ENCODE peak calls at places on chromosome X, in eight cellular contexts. O is suprapubic skin, C is sigmoid colon, M is left ventricle myocardium inferior, X is PC-9, V is cardiac muscle cell, H is dorsolateral prefrontal cortex, E is PC-3. P is an unnamed sample. For H3K27me3, the result is how much of the 10 kb centered on the place peaks cover.

GRCh38 chrX:68693481-68694410 is 46.3 kb downstream of the STARD8 start:
- DNase-seq in O (peak), V (peak), X (peak), M (peak), E (peak), C (peak), H (peak), P (no peak)

GRCh38 chrX:39905475-39905889 is 192.3 kb downstream of the BCOR start:
- DNase-seq in H (no peak), V (peak), C (peak), M (no peak), O (no peak), X (no peak), E (peak), P (no peak)

GRCh38 chrX:15269618-15270521 is at the start of gene ASB9:
- DNase-seq in H (no peak), X (peak), V (peak), M (no peak), C (no peak), E (peak), O (peak), P (no peak)

GRCh38 chrX:63657821-63658220 is 127.2 kb downstream of the ARHGEF9 start:
- DNase-seq in C (no peak), O (no peak), V (peak), H (no peak), E (peak), M (peak), X (peak), P (peak)

GRCh38 chrX:22095306-22095705 is 63.2 kb downstream of the PHEX start:
- DNase-seq in O (peak), E (no peak), H (no peak), V (peak), M (peak), C (peak), X (no peak), P (no peak)

GRCh38 chrX:18828832-18829404 is 121.5 kb downstream of the PPEF1 start:
- DNase-seq in C (no peak), E (peak), V (peak), X (no peak), O (no peak), M (no peak), H (no peak), P (no peak)

GRCh38 chrX:136321532-136321931 is 20.8 kb downstream of the ADGRG4 start:
- DNase-seq in X (no peak), H (no peak), M (no peak), C (no peak), O (no peak), E (no peak), V (no peak), P (no peak)

GRCh38 chrX:21493226-21493850 is 119.1 kb downstream of the CNKSR2 start:
- DNase-seq in X (no peak), H (no peak), C (no peak), M (no peak), E (peak), V (no peak), O (no peak), P (no peak)

GRCh38 chrX:136028383-136028984 is 43.2 kb downstream of the SLC9A6 start:
- DNase-seq in M (no peak), V (peak), E (peak), O (no peak), X (no peak), H (no peak), C (no peak), P (no peak)

GRCh38 chrX:48043056-48043455 is 28.4 kb downstream of the ZNF630 start:
- DNase-seq in V (peak), O (no peak), C (no peak), M (no peak), E (no peak), X (no peak), H (no peak), P (no peak)

GRCh38 chrX:113828470-113828869 is 755.4 kb upstream of the HTR2C start:
- DNase-seq in O (no peak), M (no peak), H (no peak), V (no peak), E (no peak), X (no peak), C (no peak), P (no peak)

GRCh38 chrX:65587616-65588526 is 53.3 kb upstream of the LAS1L start:
- DNase-seq in M (peak), V (peak), H (peak), C (peak), O (peak), X (peak), E (peak), P (peak)

GRCh38 chrX:32893751-32894150 is 317.6 kb downstream of the DMD start:
- DNase-seq in C (no peak), M (no peak), X (no peak), E (no peak), V (no peak), O (no peak), H (no peak), P (no peak)

GRCh38 chrX:110026099-110026844 is 23.4 kb downstream of the TMEM164 start:
- DNase-seq in E (peak), X (peak), V (peak), M (no peak), H (no peak), C (no peak), O (no peak), P (no peak)

GRCh38 chrX:136909119-136909705 is 28.7 kb upstream of the RBMX start:
- DNase-seq in O (peak), H (peak), C (peak), V (peak), E (peak), M (peak), X (peak), P (peak)

GRCh38 chrX:1264556-1264955 is 4.1 kb upstream of the CSF2RA start:
- DNase-seq in O (no peak), M (no peak), E (peak), H (no peak), X (no peak), V (no peak), C (no peak), P (no peak)

GRCh38 chrX:63250253-63250868 is 100.8 kb downstream of the SPIN4 start:
- DNase-seq in V (peak), X (peak), E (peak), M (no peak), C (peak), H (no peak), O (no peak), P (peak)

GRCh38 chrX:13059676-13060499 is 15.5 kb upstream of the FAM9C start:
- DNase-seq in H (no peak), E (peak), O (no peak), M (no peak), V (peak), C (no peak), X (peak), P (no peak)

GRCh38 chrX:14013074-14013473 is 16.6 kb downstream of the GEMIN8 start:
- DNase-seq in V (no peak), C (no peak), O (no peak), H (no peak), E (peak), X (no peak), M (no peak), P (no peak)

GRCh38 chrX:17456526-17456925 is 81.5 kb downstream of the NHS start:
- DNase-seq in H (peak), C (no peak), X (no peak), O (no peak), M (no peak), E (no peak), V (no peak), P (no peak)

GRCh38 chrX:13894888-13895564 is 78.1 kb upstream of the GPM6B start:
- DNase-seq in H (no peak), E (peak), O (no peak), C (no peak), M (no peak), X (no peak), V (peak), P (no peak)

GRCh38 chrX:43562372-43562771 is 93.7 kb upstream of the MAOA start:
- DNase-seq in X (no peak), M (no peak), V (no peak), C (no peak), E (no peak), O (no peak), H (no peak), P (no peak)

GRCh38 chrX:140064993-140065392 is 99.7 kb upstream of the CXorf66 start:
- DNase-seq in H (no peak), O (no peak), C (no peak), E (no peak), M (no peak), X (no peak), V (no peak), P (no peak)

GRCh38 chrX:71099736-71100135 is 4.1 kb downstream of the FOXO4 start:
- DNase-seq in V (no peak), H (no peak), O (no peak), X (no peak), E (no peak), C (no peak), M (no peak), P (no peak)

GRCh38 chrX:119690921-119691716 is 1.8 kb downstream of the SEPTIN6 start:
- DNase-seq in H (no peak), O (no peak), M (no peak), C (no peak), V (peak), E (no peak), X (no peak), P (no peak)

GRCh38 chrX:118552501-118552900 is 56.9 kb downstream of the DOCK11 start:
- DNase-seq in X (no peak), O (no peak), V (peak), M (no peak), H (no peak), E (peak), C (peak), P (no peak)

GRCh38 chrX:43976216-43976615 is 3.0 kb upstream of the NDP start:
- DNase-seq in O (no peak), X (no peak), M (no peak), C (no peak), V (no peak), H (no peak), E (no peak), P (no peak)

GRCh38 chrX:67692246-67692645 is 148.4 kb downstream of the AR start:
- DNase-seq in X (no peak), C (no peak), M (no peak), E (no peak), V (peak), H (no peak), O (no peak), P (peak)

GRCh38 chrX:34655496-34656258 is 1.4 kb downstream of the TMEM47 start:
- DNase-seq in M (no peak), X (no peak), V (peak), C (no peak), E (no peak), H (no peak), O (no peak), P (no peak)

GRCh38 chrX:1507511-1508463 is 29.2 kb downstream of the P2RY8 start:
- DNase-seq in V (no peak), X (no peak), C (peak), M (no peak), O (peak), H (no peak), E (no peak), P (no peak)

GRCh38 chrX:46165866-46166265 is 379.4 kb downstream of the ZNF674 start:
- DNase-seq in V (no peak), O (no peak), X (no peak), M (no peak), H (no peak), E (no peak), C (no peak), P (no peak)

GRCh38 chrX:15909605-15910004 is 55.0 kb upstream of the AP1S2 start:
- DNase-seq in H (no peak), X (no peak), M (no peak), O (no peak), C (no peak), V (no peak), E (no peak), P (no peak)

GRCh38 chrX:140141444-140142029 is 176.2 kb upstream of the CXorf66 start:
- DNase-seq in X (peak), O (no peak), V (peak), E (peak), M (no peak), H (no peak), C (no peak), P (no peak)

GRCh38 chrX:46308106-46308505 is 237.1 kb downstream of the ZNF674 start:
- DNase-seq in V (no peak), C (no peak), E (no peak), M (no peak), O (no peak), X (no peak), H (no peak), P (no peak)

GRCh38 chrX:43003204-43003565 is 225.2 kb upstream of the PPP1R2C start:
- DNase-seq in O (no peak), M (no peak), C (no peak), E (no peak), X (no peak), H (no peak), V (no peak), P (no peak)

GRCh38 chrX:36867143-36867542 is 141.0 kb upstream of the FAM47C start:
- DNase-seq in V (peak), O (no peak), X (no peak), E (peak), H (no peak), M (no peak), C (no peak), P (no peak)

GRCh38 chrX:15971696-15972095 is 117.1 kb upstream of the AP1S2 start:
- DNase-seq in X (no peak), M (no peak), C (no peak), E (peak), V (no peak), O (no peak), H (no peak), P (no peak)

GRCh38 chrX:54530358-54530900 is 410 bp downstream of the GNL3L start:
- DNase-seq in H (no peak), E (no peak), X (no peak), M (no peak), O (no peak), C (no peak), V (no peak), P (no peak)

GRCh38 chrX:54534271-54534670 is 4.3 kb downstream of the GNL3L start:
- DNase-seq in H (no peak), O (no peak), V (no peak), E (no peak), C (no peak), M (no peak), X (no peak), P (no peak)

GRCh38 chrX:54529559-54530357 is at the start of gene GNL3L:
- DNase-seq in C (peak), O (peak), M (peak), H (peak), E (peak), V (peak), X (peak), P (peak)

GRCh38 chrX:54529166-54529558 is 857 bp upstream of the GNL3L start:
- DNase-seq in O (no peak), M (no peak), X (no peak), V (no peak), C (no peak), E (no peak), H (no peak), P (no peak)
- H3K4me3 ChIP-seq in O (peak), M (peak), X (peak), V (peak), C (peak), E (peak), H (peak), P (peak)

DNA sequence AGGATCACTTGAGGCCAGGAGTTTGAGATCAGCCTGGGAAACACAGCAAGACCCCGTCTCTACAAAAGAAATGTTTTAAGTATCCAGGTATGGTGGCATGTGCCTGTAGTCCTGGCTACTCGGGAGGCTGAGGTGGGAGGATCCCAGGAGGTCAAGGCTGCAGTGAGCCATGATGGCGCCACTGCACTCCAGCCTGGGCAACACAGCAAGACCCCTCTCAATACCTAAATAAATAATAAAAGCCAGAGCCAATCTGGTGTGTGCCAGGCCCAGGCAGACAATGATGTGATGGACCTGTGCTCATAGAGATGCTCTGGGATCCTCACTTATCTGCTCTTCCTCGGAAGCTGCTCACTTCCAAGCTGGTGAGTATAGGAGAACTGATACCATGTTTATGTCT is 18.2 kb upstream of the SASH3 start:
- DNase-seq in M (no peak), V (no peak), X (no peak), C (no peak), E (no peak), H (no peak), O (no peak), P (no peak)
- H3K27me3 ChIP-seq in M (under half), V (under half), X (under half), C (under half), E (under half), H (under half), O (under half), P (under half)

DNA sequence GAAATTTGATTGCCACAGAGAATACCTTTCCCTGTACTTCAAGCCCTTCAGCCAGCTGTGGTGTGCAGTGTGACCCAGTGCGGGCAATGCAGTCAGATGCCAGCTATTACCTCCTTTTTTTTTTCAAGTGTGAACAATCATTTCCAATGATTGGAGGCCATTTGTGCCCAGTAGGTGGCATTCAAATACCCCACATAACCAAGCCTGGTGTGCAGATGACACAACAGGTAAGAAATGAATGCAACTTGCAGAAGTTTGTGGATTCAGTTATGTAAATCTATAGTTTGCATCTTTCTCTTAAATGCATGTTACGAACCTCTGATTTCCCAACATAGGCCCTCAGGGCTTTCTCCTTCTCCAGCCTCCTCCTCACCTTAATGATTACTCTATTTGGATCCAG is 98.0 kb downstream of the CLCN4 start:
- DNase-seq in H (no peak), O (no peak), C (no peak), M (no peak), X (peak), V (no peak), E (peak), P (no peak)
- TF ChIP-seq CTCF in H (peak), O (no peak), C (no peak), M (peak), X (peak), V (no peak), E (peak), P (peak)

DNA sequence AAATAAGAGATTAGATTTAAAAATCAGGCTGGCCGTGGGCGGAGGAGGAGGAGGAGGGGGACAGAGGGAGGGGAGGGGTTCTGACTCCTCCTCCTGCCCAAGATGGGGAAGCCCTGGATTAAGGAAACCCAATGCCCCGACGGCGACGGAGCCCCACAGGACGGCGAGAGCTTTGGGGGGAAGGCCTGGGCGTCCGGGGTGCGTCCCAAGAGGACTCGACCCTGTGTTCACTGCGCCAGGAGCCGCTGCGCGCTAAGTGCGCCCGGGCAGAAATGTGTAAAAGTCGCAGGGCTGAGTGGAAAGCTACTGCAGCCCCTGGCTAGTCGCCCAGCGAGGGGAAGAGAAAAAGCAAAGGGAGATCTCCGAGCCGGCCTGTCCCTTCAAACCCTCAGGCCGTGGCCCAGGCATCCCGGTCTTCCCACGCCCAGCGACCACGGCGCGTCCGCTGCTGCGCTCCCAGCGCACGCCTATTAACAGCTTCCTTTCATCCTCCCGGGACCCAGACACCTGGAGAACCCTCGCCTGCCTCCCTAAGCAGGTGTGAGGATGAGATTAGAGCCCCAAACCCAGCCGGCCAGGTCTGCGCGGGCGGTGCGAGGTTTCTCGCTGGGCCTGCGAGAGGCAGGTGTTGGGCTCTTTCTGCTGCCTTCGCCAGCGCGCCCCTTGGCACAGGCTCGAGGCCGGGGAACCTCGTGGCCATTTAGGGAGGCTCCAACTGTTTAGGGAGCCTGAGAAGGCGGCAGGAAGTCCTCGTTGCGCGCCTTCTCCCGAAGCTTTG is 1.4 kb upstream of the RPS6KA3 start:
- DNase-seq in O (peak), C (peak), V (peak), X (peak), E (no peak), M (peak), H (peak), P (no peak)
- H3K4me3 ChIP-seq in O (peak), C (peak), V (peak), X (no peak), E (peak), M (peak), H (peak), P (peak)

GRCh38 chrX:50747471-50747900 is 66.5 kb downstream of the SHROOM4 start:
- DNase-seq in V (peak), E (peak), C (no peak), H (no peak), M (no peak), O (no peak), X (no peak), P (no peak)

GRCh38 chrX:50756276-50756675 is 57.7 kb downstream of the SHROOM4 start:
- DNase-seq in V (no peak), H (no peak), O (no peak), M (no peak), X (no peak), E (no peak), C (no peak), P (no peak)

GRCh38 chrX:50751091-50751490 is 62.9 kb downstream of the SHROOM4 start:
- DNase-seq in M (no peak), O (no peak), X (no peak), E (no peak), H (no peak), C (no peak), V (no peak), P (no peak)
- H3K27me3 ChIP-seq in M (under half), O (under half), X (under half), E (under half), H (under half), C (under half), V (under half), P (under half)

DNA sequence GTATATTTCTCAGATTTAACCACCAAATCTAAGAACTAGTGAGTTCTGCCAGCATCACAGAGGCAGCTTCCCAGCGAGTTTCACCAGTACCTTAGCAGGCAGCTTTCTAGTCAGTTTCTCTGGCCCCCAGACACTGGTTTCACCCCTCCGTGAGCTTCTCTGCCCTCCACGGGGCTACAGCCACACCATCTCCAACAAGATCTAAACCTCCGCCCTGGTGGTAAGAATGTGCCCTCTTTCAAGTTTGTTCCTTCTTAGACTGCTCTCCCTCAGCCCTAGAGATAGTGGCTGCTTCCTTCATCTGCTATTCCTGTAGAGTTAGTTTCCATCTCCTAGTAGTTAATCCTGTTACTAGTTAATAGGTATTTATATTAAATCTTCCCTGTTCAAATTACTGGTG is 60.5 kb upstream of the TAB3 start:
- DNase-seq in C (no peak), X (no peak), M (no peak), E (no peak), V (no peak), H (no peak), O (no peak), P (no peak)
- TF ChIP-seq CTCF in C (no peak), X (no peak), M (no peak), E (no peak), V (no peak), H (no peak), O (no peak), P (no peak)